ENCODE peak calls at places on chromosomes 5 and 9, in seven cellular contexts. U is T1000; A is iris pigment epithelial cell; M is NCI-H2227 treated with DMSO at 0.1 percent for 48 hours; W is CD4-positive, alpha-beta T cell; C is Calu3; H is HTR-8/SVneo. O is an unnamed sample.

GRCh38 chr5:10702040-10702629 is 58.9 kb downstream of the DAP start:
- DNase-seq in U (peak), A (peak), M (no peak), W (no peak), C (peak), H (no peak), O (no peak)

GRCh38 chr5:163964650-163965049 is 459.2 kb downstream of the MAT2B start:
- DNase-seq in U (no peak), A (peak), M (no peak), W (no peak), C (no peak), H (no peak), O (no peak)

GRCh38 chr5:1536298-1537165 is 12.8 kb upstream of the LPCAT1 start:
- DNase-seq in U (no peak), A (peak), M (no peak), W (peak), C (no peak), H (no peak), O (peak)

GRCh38 chr5:17305964-17306725 is 88.7 kb downstream of the BASP1 start:
- DNase-seq in U (peak), A (peak), M (no peak), W (no peak), C (peak), H (peak), O (peak)

GRCh38 chr9:114264806-114265550 is 57.9 kb upstream of the ORM1 start:
- DNase-seq in U (no peak), A (no peak), M (no peak), W (no peak), C (no peak), H (no peak), O (no peak)

GRCh38 chr9:104682642-104683041 is 11.7 kb upstream of the OR13D1 start:
- DNase-seq in U (no peak), A (peak), M (peak), W (no peak), C (peak), H (peak), O (peak)

GRCh38 chr5:75567710-75568109 is 43.5 kb upstream of the ANKDD1B start:
- DNase-seq in U (no peak), A (peak), M (no peak), W (no peak), C (peak), H (peak), O (no peak)

GRCh38 chr9:92327283-92327850 is 1.6 kb downstream of the CENPP start:
- DNase-seq in U (no peak), A (no peak), M (no peak), W (no peak), C (no peak), H (no peak), O (no peak)

GRCh38 chr5:62077823-62078550 is 228.0 kb upstream of the KIF2A start:
- DNase-seq in U (no peak), A (no peak), M (no peak), W (no peak), C (no peak), H (no peak), O (no peak)

GRCh38 chr5:2686725-2687124 is 64.8 kb downstream of the IRX2 start:
- DNase-seq in U (no peak), A (no peak), M (no peak), W (no peak), C (no peak), H (no peak), O (no peak)

GRCh38 chr9:129995409-129996160 is 47.4 kb downstream of the FNBP1 start:
- DNase-seq in U (no peak), A (peak), M (no peak), W (no peak), C (no peak), H (no peak), O (no peak)

GRCh38 chr9:123322771-123323481 is 33.1 kb upstream of the CRB2 start:
- DNase-seq in U (no peak), A (no peak), M (no peak), W (peak), C (no peak), H (no peak), O (peak)

GRCh38 chr9:126470251-126470993 is 143.3 kb upstream of the LMX1B start:
- DNase-seq in U (no peak), A (peak), M (no peak), W (no peak), C (no peak), H (no peak), O (no peak)

GRCh38 chr9:129990269-129991005 is 52.6 kb downstream of the FNBP1 start:
- DNase-seq in U (no peak), A (no peak), M (no peak), W (peak), C (no peak), H (no peak), O (peak)

GRCh38 chr9:103661663-103662062 is 432.4 kb upstream of the SMC2 start:
- DNase-seq in U (no peak), A (peak), M (no peak), W (no peak), C (no peak), H (peak), O (no peak)

GRCh38 chr9:69122391-69123141 is 51.5 kb upstream of the TJP2 start:
- DNase-seq in U (no peak), A (peak), M (no peak), W (no peak), C (peak), H (peak), O (peak)

GRCh38 chr5:148395031-148395430 is 11.3 kb downstream of the FBXO38 start:
- DNase-seq in U (no peak), A (no peak), M (no peak), W (no peak), C (no peak), H (no peak), O (no peak)

GRCh38 chr9:104854613-104855012 is 73.3 kb downstream of the ABCA1 start:
- DNase-seq in U (no peak), A (no peak), M (no peak), W (no peak), C (no peak), H (no peak), O (no peak)

GRCh38 chr9:86282077-86282978 is at the start of gene ISCA1:
- DNase-seq in U (peak), A (peak), M (peak), W (peak), C (peak), H (peak), O (peak)

GRCh38 chr5:166845044-166845443 is 1446.4 kb upstream of the WWC1 start:
- DNase-seq in U (peak), A (peak), M (no peak), W (no peak), C (peak), H (peak), O (no peak)

GRCh38 chr9:137757613-137758029 is 120.0 kb upstream of the CACNA1B start:
- DNase-seq in U (peak), A (peak), M (no peak), W (no peak), C (no peak), H (peak), O (no peak)

GRCh38 chr5:164002653-164003052 is 497.2 kb downstream of the MAT2B start:
- DNase-seq in U (no peak), A (peak), M (no peak), W (no peak), C (no peak), H (peak), O (no peak)

GRCh38 chr9:83688921-83689320 is 18.8 kb downstream of the UBQLN1 start:
- DNase-seq in U (no peak), A (no peak), M (no peak), W (no peak), C (no peak), H (no peak), O (no peak)

GRCh38 chr9:136853596-136854112 is 1.5 kb downstream of the MAMDC4 start:
- DNase-seq in U (no peak), A (no peak), M (no peak), W (no peak), C (no peak), H (no peak), O (no peak)

GRCh38 chr5:147985593-147985992 is 78.2 kb upstream of the SPINK5 start:
- DNase-seq in U (no peak), A (no peak), M (no peak), W (no peak), C (no peak), H (no peak), O (no peak)

GRCh38 chr9:130128251-130128650 is 44.0 kb upstream of the NCS1 start:
- DNase-seq in U (no peak), A (no peak), M (no peak), W (peak), C (no peak), H (no peak), O (peak)

GRCh38 chr5:127064253-127064652 is 9.0 kb downstream of the C5orf63 start:
- DNase-seq in U (no peak), A (no peak), M (no peak), W (no peak), C (no peak), H (no peak), O (no peak)

GRCh38 chr9:128393171-128393761 is 22.1 kb downstream of the URM1 start:
- DNase-seq in U (no peak), A (no peak), M (no peak), W (no peak), C (no peak), H (no peak), O (no peak)

GRCh38 chr9:133741716-133742115 is 3.6 kb upstream of the SARDH start:
- DNase-seq in U (no peak), A (no peak), M (no peak), W (no peak), C (no peak), H (no peak), O (no peak)

GRCh38 chr9:119221281-119221680 is 148.0 kb downstream of the BRINP1 start:
- DNase-seq in U (no peak), A (no peak), M (peak), W (no peak), C (no peak), H (no peak), O (no peak)

GRCh38 chr9:125701351-125701750 is 5.7 kb downstream of the MAPKAP1 start:
- DNase-seq in U (no peak), A (peak), M (no peak), W (no peak), C (no peak), H (no peak), O (no peak)

GRCh38 chr9:130570200-130570599 is 9.2 kb upstream of the FUBP3 start:
- DNase-seq in U (no peak), A (peak), M (no peak), W (no peak), C (peak), H (no peak), O (no peak)

GRCh38 chr5:4518924-4519660 is 621.0 kb upstream of the ADAMTS16 start:
- DNase-seq in U (no peak), A (no peak), M (no peak), W (no peak), C (no peak), H (no peak), O (no peak)

GRCh38 chr9:21728781-21729180 is 73.7 kb upstream of the MTAP start:
- DNase-seq in U (no peak), A (peak), M (no peak), W (no peak), C (no peak), H (no peak), O (no peak)

GRCh38 chr5:179142434-179143198 is 82.4 kb downstream of the ZNF354C start:
- DNase-seq in U (no peak), A (peak), M (no peak), W (no peak), C (no peak), H (peak), O (no peak)

O was measured in small intestine.